ENCODE peak calls at places on chromosomes 13 and 19, in six cellular contexts. Z is BE2C, S is heart right ventricle, D is A549, O is AG09309, J is Karpas-422. R is an unnamed sample.

GRCh38 chr13:27549406-27549981 is 70.8 kb downstream of the LNX2 start:
- DNase-seq in Z (no peak), S (no peak), D (no peak), O (no peak), J (no peak), R (no peak)

GRCh38 chr19:17075860-17076538 is 422 bp downstream of the MYO9B start:
- DNase-seq in Z (peak), S (peak), D (peak), O (no peak), J (peak), R (no peak)

GRCh38 chr13:22800726-22801401 is 379.9 kb upstream of the SGCG start:
- DNase-seq in Z (no peak), S (no peak), D (no peak), O (no peak), J (no peak), R (no peak)

GRCh38 chr13:32911506-32911905 is 104.7 kb upstream of the KL start:
- DNase-seq in Z (peak), S (no peak), D (peak), O (peak), J (peak), R (no peak)

GRCh38 chr19:46736544-46737274 is 9.1 kb upstream of the FKRP start:
- DNase-seq in Z (peak), S (peak), D (no peak), O (no peak), J (no peak), R (no peak)

GRCh38 chr19:34366670-34367423 is 1.9 kb downstream of the GPI start:
- DNase-seq in Z (no peak), S (no peak), D (no peak), O (peak), J (no peak), R (peak)

GRCh38 chr13:101449971-101450748 is 2.3 kb upstream of the ITGBL1 start:
- DNase-seq in Z (no peak), S (no peak), D (peak), O (peak), J (no peak), R (peak)

GRCh38 chr19:46616631-46617322 is 8.1 kb downstream of the PTGIR start:
- DNase-seq in Z (peak), S (peak), D (peak), O (no peak), J (peak), R (no peak)

GRCh38 chr19:40262422-40262821 is 22.7 kb downstream of the AKT2 start:
- DNase-seq in Z (no peak), S (no peak), D (no peak), O (no peak), J (no peak), R (no peak)

GRCh38 chr13:97433727-97434416 is at the start of gene RAP2A:
- DNase-seq in Z (peak), S (peak), D (peak), O (peak), J (peak), R (peak)

GRCh38 chr13:34371108-34371507 is 553.2 kb downstream of the RFC3 start:
- DNase-seq in Z (no peak), S (no peak), D (no peak), O (no peak), J (no peak), R (no peak)
- H3K4me3 ChIP-seq in Z (no peak), S (no peak), D (no peak), O (no peak), J (no peak), R (no peak)

DNA sequence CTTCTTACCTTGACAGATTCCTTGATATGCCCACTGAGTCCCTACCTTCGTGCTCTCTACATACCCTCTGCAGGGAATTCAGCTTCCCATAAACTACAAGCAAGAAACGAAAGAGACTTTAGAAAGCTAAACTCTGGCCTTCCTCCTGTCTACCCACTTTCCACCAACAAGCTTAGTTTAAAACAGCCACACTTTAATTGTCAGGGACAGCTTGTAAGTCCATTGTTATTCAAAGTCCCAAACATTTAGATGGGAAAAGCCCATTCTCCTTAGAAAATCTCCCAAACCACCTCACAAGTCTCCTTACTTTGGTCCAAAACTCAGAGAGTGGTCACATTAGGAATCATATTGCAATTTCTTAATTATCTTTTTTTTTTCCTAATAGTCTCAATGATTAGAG is 2695.8 kb downstream of the PCDH9 start:
- DNase-seq in Z (no peak), S (no peak), D (no peak), O (no peak), J (no peak), R (no peak)
- H3K4me3 ChIP-seq in Z (no peak), S (no peak), D (no peak), O (no peak), J (no peak), R (no peak)

GRCh38 chr13:109253316-109253715 is 533.1 kb downstream of the IRS2 start:
- DNase-seq in Z (no peak), S (no peak), D (no peak), O (no peak), J (peak), R (no peak)

GRCh38 chr13:109256866-109257760 is 529.3 kb downstream of the IRS2 start:
- DNase-seq in Z (no peak), S (no peak), D (peak), O (peak), J (no peak), R (peak)

GRCh38 chr13:109251958-109252357 is 534.4 kb downstream of the IRS2 start:
- DNase-seq in Z (no peak), S (no peak), D (no peak), O (no peak), J (peak), R (no peak)

GRCh38 chr13:109255457-109255856 is 530.9 kb downstream of the IRS2 start:
- DNase-seq in Z (no peak), S (no peak), D (no peak), O (no peak), J (no peak), R (no peak)

GRCh38 chr13:109254271-109254670 is 532.1 kb downstream of the IRS2 start:
- DNase-seq in Z (no peak), S (no peak), D (no peak), O (no peak), J (peak), R (no peak)
- H3K4me3 ChIP-seq in Z (no peak), S (no peak), D (no peak), O (no peak), J (no peak), R (no peak)

DNA sequence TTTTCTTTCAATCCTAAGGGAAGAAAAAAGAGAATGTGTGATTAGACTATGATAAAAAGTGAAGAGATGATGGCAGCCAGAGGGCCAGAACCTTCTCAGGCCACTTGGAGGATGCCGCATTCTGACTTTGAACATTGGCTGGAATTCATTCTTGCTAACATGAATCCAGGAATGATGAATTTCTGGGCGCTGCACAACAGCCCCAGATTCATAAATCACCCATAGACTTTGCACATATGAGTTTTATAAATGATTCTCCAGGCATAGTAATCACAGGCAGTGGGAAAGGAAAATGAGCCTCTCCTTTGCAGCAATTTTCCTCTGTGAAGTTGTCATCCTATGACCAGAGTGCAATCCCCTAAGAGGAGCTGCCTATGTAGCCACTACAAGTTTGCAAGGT is 555.4 kb downstream of the KCTD12 start:
- DNase-seq in Z (no peak), S (no peak), D (no peak), O (no peak), J (no peak), R (no peak)
- H3K4me3 ChIP-seq in Z (no peak), S (no peak), D (no peak), O (no peak), J (no peak), R (no peak)

DNA sequence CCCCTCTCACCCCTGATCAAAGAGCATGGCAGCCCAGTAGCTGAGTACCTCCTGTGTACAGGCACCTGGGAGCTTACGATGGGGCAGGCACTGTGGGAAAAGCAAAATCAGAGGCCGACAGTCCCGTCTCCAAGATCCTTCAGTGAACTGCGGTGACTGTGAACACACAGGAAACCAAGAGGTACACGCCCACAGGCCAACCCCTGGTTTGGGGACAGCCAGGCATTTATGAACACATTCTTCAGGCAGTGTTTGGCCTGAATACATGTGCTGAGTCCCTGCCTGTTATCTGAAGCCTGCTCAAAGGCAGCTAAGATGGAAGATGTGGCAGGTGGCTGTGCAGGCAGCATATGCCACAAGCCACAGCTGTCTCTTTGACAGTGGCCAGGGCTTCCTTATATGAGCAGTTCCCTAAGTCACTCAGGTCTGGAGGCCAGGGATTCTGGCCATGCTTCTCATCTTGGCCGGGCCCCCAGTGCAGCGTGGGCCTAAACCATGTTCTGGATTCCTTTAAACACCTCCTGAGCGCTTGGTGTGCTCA is 123.6 kb downstream of the UQCRFS1 start:
- DNase-seq in Z (no peak), S (no peak), D (no peak), O (no peak), J (no peak), R (no peak)
- H3K4me3 ChIP-seq in Z (no peak), S (no peak), D (no peak), O (no peak), J (no peak), R (no peak)

GRCh38 chr13:110326263-110326904 is 19.3 kb downstream of the COL4A2 start:
- DNase-seq in Z (no peak), S (no peak), D (no peak), O (no peak), J (no peak), R (no peak)
- H3K4me3 ChIP-seq in Z (no peak), S (no peak), D (no peak), O (no peak), J (no peak), R (no peak)

R was measured in astrocyte of the cerebellum.